ENCODE peak calls at places on chromosomes 11 and 22, in six cellular contexts. B, T, K, S, F and W are unnamed samples.

GRCh38 chr11:87097582-87097981 is 59.8 kb downstream of the TMEM135 start:
- DNase-seq in F (peak), K (peak), B (peak), T (peak), S (peak), W (no peak)

GRCh38 chr11:69748637-69749036 is 26.5 kb downstream of the FGF4 start:
- DNase-seq in T (no peak), K (no peak), B (no peak), S (no peak), F (no peak), W (no peak)

GRCh38 chr22:32536352-32536751 is 61.7 kb downstream of the FBXO7 start:
- DNase-seq in S (no peak), K (no peak), T (no peak), F (no peak), B (no peak), W (no peak)

GRCh38 chr11:115279831-115280761 is 224.1 kb downstream of the CADM1 start:
- DNase-seq in B (no peak), K (no peak), F (peak), T (no peak), S (no peak), W (no peak)

GRCh38 chr11:11304572-11304971 is 48.5 kb downstream of the CSNK2A3 start:
- DNase-seq in T (no peak), B (no peak), K (no peak), F (no peak), S (no peak), W (no peak)

GRCh38 chr11:32563600-32563959 is 20.1 kb upstream of the EIF3M start:
- DNase-seq in B (no peak), K (no peak), F (no peak), S (no peak), T (no peak), W (no peak)

GRCh38 chr22:35353318-35353717 is 27.6 kb upstream of the HMOX1 start:
- DNase-seq in B (no peak), F (no peak), K (no peak), T (no peak), S (peak), W (no peak)

GRCh38 chr22:42958937-42959336 is 56.0 kb downstream of the PACSIN2 start:
- DNase-seq in S (no peak), K (no peak), F (no peak), T (no peak), B (no peak), W (no peak)